ENCODE peak calls at places on chromosomes 13 and 19, in nine cellular contexts. S, C, E, Q, F, A, T, M and R are unnamed samples.

GRCh38 chr13:42803563-42804212 is 22.3 kb downstream of the FAM216B start:
- DNase-seq in S (no peak), C (no peak), E (no peak), Q (no peak), F (no peak), A (no peak), T (no peak), M (no peak), R (no peak)

GRCh38 chr13:83229574-83230300 is 652.5 kb downstream of the SLITRK1 start:
- DNase-seq in S (no peak), C (no peak), E (no peak), Q (no peak), F (no peak), A (no peak), T (no peak), M (no peak), R (no peak)

GRCh38 chr19:51702103-51702753 is 9.1 kb downstream of the SPACA6 start:
- DNase-seq in S (peak; percentile 40), C (peak; percentile 50), E (peak; percentile 91), Q (peak; percentile 67), F (no peak), A (peak; percentile 41), T (no peak), M (peak; percentile 20), R (peak; percentile 82)

GRCh38 chr19:34430738-34431625 is 2.8 kb downstream of the UBA2 start:
- DNase-seq in S (peak; percentile 18), C (peak; percentile 32), E (no peak), Q (no peak), F (peak; percentile 83), A (peak; percentile 72), T (peak; percentile 20), M (peak; percentile 81), R (no peak)

GRCh38 chr13:101640797-101641400 is 188.4 kb downstream of the ITGBL1 start:
- DNase-seq in S (no peak), C (no peak), E (no peak), Q (no peak), F (no peak), A (no peak), T (no peak), M (no peak), R (no peak)

GRCh38 chr13:73254827-73255226 is 196.0 kb downstream of the KLF5 start:
- DNase-seq in S (no peak), C (no peak), E (no peak), Q (no peak), F (no peak), A (no peak), T (no peak), M (no peak), R (no peak)

GRCh38 chr13:41848435-41849255 is 112.3 kb downstream of the VWA8 start:
- DNase-seq in S (no peak), C (no peak), E (no peak), Q (no peak), F (no peak), A (no peak), T (no peak), M (no peak), R (no peak)

GRCh38 chr19:45098521-45099464 is 5.8 kb downstream of the PPP1R37 start:
- DNase-seq in S (no peak), C (no peak), E (no peak), Q (peak; percentile 44), F (no peak), A (no peak), T (no peak), M (no peak), R (no peak)

GRCh38 chr19:31656507-31656906 is 307.3 kb upstream of the TSHZ3 start:
- DNase-seq in S (no peak), C (no peak), E (no peak), Q (no peak), F (no peak), A (no peak), T (no peak), M (no peak), R (no peak)

GRCh38 chr13:30638301-30638700 is 20.6 kb downstream of the USPL1 start:
- DNase-seq in S (no peak), C (no peak), E (no peak), Q (no peak), F (no peak), A (no peak), T (no peak), M (no peak), R (no peak)

GRCh38 chr13:96229356-96229755 is 139.4 kb downstream of the HS6ST3 start:
- DNase-seq in S (no peak), C (no peak), E (no peak), Q (no peak), F (no peak), A (no peak), T (no peak), M (peak; percentile 54), R (no peak)

GRCh38 chr13:40408602-40409001 is 257.8 kb downstream of the FOXO1 start:
- DNase-seq in S (no peak), C (no peak), E (no peak), Q (no peak), F (no peak), A (no peak), T (no peak), M (no peak), R (no peak)